ENCODE peak calls at places on chromosomes 7 and 10, in five cellular contexts. One of them, this sample, is unnamed.

GRCh38 chr7:2542924-2543871 is 12.1 kb downstream of the BRAT1 start:
- DNase-seq in bronchial epithelial cell: no peak
- DNase-seq in psoas muscle: no peak
- DNase-seq in kidney: peak
- DNase-seq in Calu3: no peak
- DNase-seq in this sample: peak

GRCh38 chr10:31343009-31343408 is 24.0 kb downstream of the ZEB1 start:
- DNase-seq in bronchial epithelial cell: no peak
- DNase-seq in psoas muscle: no peak
- DNase-seq in kidney: no peak
- DNase-seq in Calu3: no peak
- DNase-seq in this sample: no peak

GRCh38 chr10:11150255-11150731 is 132.6 kb downstream of the CELF2 start:
- DNase-seq in bronchial epithelial cell: no peak
- DNase-seq in psoas muscle: no peak
- DNase-seq in kidney: no peak
- DNase-seq in Calu3: no peak
- DNase-seq in this sample: no peak

GRCh38 chr7:113086431-113086888 is at the start of gene GPR85:
- DNase-seq in bronchial epithelial cell: peak
- DNase-seq in psoas muscle: peak
- DNase-seq in kidney: peak
- DNase-seq in Calu3: peak
- DNase-seq in this sample: peak

GRCh38 chr7:140638311-140638791 is 2.3 kb downstream of the DENND2A start:
- DNase-seq in bronchial epithelial cell: no peak
- DNase-seq in psoas muscle: peak
- DNase-seq in kidney: no peak
- DNase-seq in Calu3: no peak
- DNase-seq in this sample: no peak

GRCh38 chr10:538895-539294 is 150.6 kb downstream of the DIP2C start:
- DNase-seq in bronchial epithelial cell: peak
- DNase-seq in psoas muscle: no peak
- DNase-seq in kidney: no peak
- DNase-seq in Calu3: no peak
- DNase-seq in this sample: no peak

GRCh38 chr10:58742141-58742540 is 229.5 kb downstream of the BICC1 start:
- DNase-seq in bronchial epithelial cell: no peak
- DNase-seq in psoas muscle: no peak
- DNase-seq in kidney: no peak
- DNase-seq in Calu3: no peak
- DNase-seq in this sample: no peak

GRCh38 chr7:80410081-80410480 is 101.8 kb downstream of the GNAT3 start:
- DNase-seq in bronchial epithelial cell: peak
- DNase-seq in psoas muscle: no peak
- DNase-seq in kidney: no peak
- DNase-seq in Calu3: no peak
- DNase-seq in this sample: no peak

GRCh38 chr10:101284171-101285092 is 55.2 kb upstream of the LBX1 start:
- DNase-seq in bronchial epithelial cell: no peak
- DNase-seq in psoas muscle: no peak
- DNase-seq in kidney: no peak
- DNase-seq in Calu3: no peak
- DNase-seq in this sample: no peak

GRCh38 chr7:84302949-84303348 is 108.4 kb upstream of the SEMA3A start:
- DNase-seq in bronchial epithelial cell: peak
- DNase-seq in psoas muscle: no peak
- DNase-seq in kidney: no peak
- DNase-seq in Calu3: peak
- DNase-seq in this sample: no peak

GRCh38 chr7:132469264-132469663 is 107.0 kb downstream of the PLXNA4 start:
- DNase-seq in bronchial epithelial cell: peak
- DNase-seq in psoas muscle: no peak
- DNase-seq in kidney: no peak
- DNase-seq in Calu3: no peak
- DNase-seq in this sample: no peak

GRCh38 chr10:131155218-131155902 is 156.2 kb downstream of the TCERG1L start:
- DNase-seq in bronchial epithelial cell: no peak
- DNase-seq in psoas muscle: no peak
- DNase-seq in kidney: no peak
- DNase-seq in Calu3: no peak
- DNase-seq in this sample: no peak

GRCh38 chr7:85074016-85074415 is 112.8 kb downstream of the SEMA3D start:
- DNase-seq in bronchial epithelial cell: peak
- DNase-seq in psoas muscle: no peak
- DNase-seq in kidney: no peak
- DNase-seq in Calu3: no peak
- DNase-seq in this sample: no peak

GRCh38 chr7:131284702-131285419 is 42.8 kb upstream of the MKLN1 start:
- DNase-seq in bronchial epithelial cell: peak
- DNase-seq in psoas muscle: peak
- DNase-seq in kidney: peak
- DNase-seq in Calu3: no peak
- DNase-seq in this sample: no peak

GRCh38 chr7:105450177-105450861 is 61.6 kb upstream of the SRPK2 start:
- DNase-seq in bronchial epithelial cell: no peak
- DNase-seq in psoas muscle: no peak
- DNase-seq in kidney: no peak
- DNase-seq in Calu3: no peak
- DNase-seq in this sample: no peak

GRCh38 chr10:131532291-131532690 is 220.8 kb upstream of the TCERG1L start:
- DNase-seq in bronchial epithelial cell: no peak
- DNase-seq in psoas muscle: no peak
- DNase-seq in kidney: no peak
- DNase-seq in Calu3: no peak
- DNase-seq in this sample: no peak

GRCh38 chr10:97149065-97149680 is 36.6 kb downstream of the SLIT1 start:
- DNase-seq in bronchial epithelial cell: no peak
- DNase-seq in psoas muscle: no peak
- DNase-seq in kidney: peak
- DNase-seq in Calu3: no peak
- DNase-seq in this sample: no peak

GRCh38 chr7:116895849-116896248 is 33.5 kb downstream of the CAPZA2 start:
- DNase-seq in bronchial epithelial cell: no peak
- DNase-seq in psoas muscle: no peak
- DNase-seq in kidney: no peak
- DNase-seq in Calu3: no peak
- DNase-seq in this sample: no peak

GRCh38 chr10:23095966-23096813 is 811 bp downstream of the MSRB2 start:
- DNase-seq in bronchial epithelial cell: peak
- DNase-seq in psoas muscle: peak
- DNase-seq in kidney: peak
- DNase-seq in Calu3: no peak
- DNase-seq in this sample: peak

GRCh38 chr7:101868191-101868950 is 50.9 kb downstream of the CUX1 start:
- DNase-seq in bronchial epithelial cell: no peak
- DNase-seq in psoas muscle: no peak
- DNase-seq in kidney: no peak
- DNase-seq in Calu3: no peak
- DNase-seq in this sample: no peak

GRCh38 chr7:101871351-101871750 is 53.9 kb downstream of the CUX1 start:
- DNase-seq in bronchial epithelial cell: no peak
- DNase-seq in psoas muscle: no peak
- DNase-seq in kidney: no peak
- DNase-seq in Calu3: no peak
- DNase-seq in this sample: no peak

GRCh38 chr7:101869901-101870290 is 52.5 kb downstream of the CUX1 start:
- DNase-seq in bronchial epithelial cell: no peak
- DNase-seq in psoas muscle: no peak
- DNase-seq in kidney: no peak
- DNase-seq in Calu3: no peak
- DNase-seq in this sample: no peak

GRCh38 chr7:101869026-101869900 is 51.8 kb downstream of the CUX1 start:
- DNase-seq in bronchial epithelial cell: no peak
- DNase-seq in psoas muscle: no peak
- DNase-seq in kidney: no peak
- DNase-seq in Calu3: no peak
- DNase-seq in this sample: no peak

GRCh38 chr7:101870361-101871062 is 53.1 kb downstream of the CUX1 start:
- DNase-seq in bronchial epithelial cell: peak
- DNase-seq in psoas muscle: no peak
- DNase-seq in kidney: no peak
- DNase-seq in Calu3: peak
- DNase-seq in this sample: no peak
- TF ChIP-seq CTCF in bronchial epithelial cell: peak
- TF ChIP-seq CTCF in psoas muscle: peak
- TF ChIP-seq CTCF in kidney: no peak
- TF ChIP-seq CTCF in Calu3: peak
- TF ChIP-seq CTCF in this sample: no peak

GRCh38 chr7:95865716-95866371 is 93.5 kb downstream of the DYNC1I1 start:
- DNase-seq in bronchial epithelial cell: no peak
- DNase-seq in psoas muscle: no peak
- DNase-seq in kidney: no peak
- DNase-seq in Calu3: no peak
- DNase-seq in this sample: no peak
- TF ChIP-seq CTCF in bronchial epithelial cell: peak
- TF ChIP-seq CTCF in psoas muscle: no peak
- TF ChIP-seq CTCF in kidney: no peak
- TF ChIP-seq CTCF in Calu3: no peak
- TF ChIP-seq CTCF in this sample: no peak

DNA sequence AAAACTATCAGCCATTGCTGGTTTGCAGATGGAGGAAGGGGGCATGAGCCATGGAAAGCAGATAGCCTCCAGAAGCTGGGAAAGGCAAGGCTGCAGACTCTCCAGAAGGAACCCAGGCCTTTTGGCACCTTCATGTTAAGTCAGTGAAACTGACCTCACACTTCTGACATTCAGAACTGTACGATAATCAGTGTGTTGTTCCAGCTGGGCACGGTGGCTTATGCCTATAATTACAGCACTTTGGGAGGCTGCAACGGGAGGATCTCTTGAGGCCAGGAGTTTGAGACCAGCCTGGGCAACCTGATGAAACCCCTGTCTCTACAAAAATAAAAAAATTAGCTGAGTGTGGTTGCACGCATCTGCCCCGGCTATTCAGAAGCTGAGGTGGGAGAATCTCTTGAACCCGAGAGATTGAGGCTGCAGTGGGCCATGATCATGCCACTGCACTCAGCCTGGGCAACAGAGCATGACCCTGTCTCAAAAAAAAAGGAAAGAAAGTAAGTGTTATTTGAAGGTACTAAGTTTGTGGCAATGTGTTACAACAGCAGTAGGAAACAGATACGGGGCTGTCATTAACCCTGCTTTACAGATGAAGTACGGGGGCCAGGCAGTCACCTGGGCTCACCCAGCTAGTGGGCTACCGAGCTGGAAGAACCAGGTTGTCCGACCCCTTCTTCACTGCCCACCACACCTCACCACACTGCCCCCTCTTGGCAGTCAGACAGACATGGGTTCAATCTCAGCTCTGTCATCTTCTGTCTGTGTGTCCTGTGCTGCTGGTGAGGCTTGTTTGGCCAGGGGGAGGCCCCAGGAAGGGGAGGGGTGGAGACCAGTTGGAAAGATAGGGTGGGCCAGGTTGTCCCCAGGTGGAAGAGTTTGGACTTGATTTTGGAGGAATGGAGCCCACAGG is 18.3 kb downstream of the CHST3 start:
- DNase-seq in bronchial epithelial cell: no peak
- DNase-seq in psoas muscle: no peak
- DNase-seq in kidney: no peak
- DNase-seq in Calu3: no peak
- DNase-seq in this sample: no peak
- TF ChIP-seq CTCF in bronchial epithelial cell: peak
- TF ChIP-seq CTCF in psoas muscle: no peak
- TF ChIP-seq CTCF in kidney: no peak
- TF ChIP-seq CTCF in Calu3: no peak
- TF ChIP-seq CTCF in this sample: no peak

GRCh38 chr10:34006471-34006870 is 672.0 kb upstream of the NRP1 start:
- DNase-seq in bronchial epithelial cell: no peak
- DNase-seq in psoas muscle: no peak
- DNase-seq in kidney: no peak
- DNase-seq in Calu3: no peak
- DNase-seq in this sample: no peak

GRCh38 chr10:34003561-34003960 is 669.1 kb upstream of the NRP1 start:
- DNase-seq in bronchial epithelial cell: no peak
- DNase-seq in psoas muscle: no peak
- DNase-seq in kidney: no peak
- DNase-seq in Calu3: no peak
- DNase-seq in this sample: no peak

GRCh38 chr10:34002896-34003295 is 668.4 kb upstream of the NRP1 start:
- DNase-seq in bronchial epithelial cell: no peak
- DNase-seq in psoas muscle: no peak
- DNase-seq in kidney: no peak
- DNase-seq in Calu3: no peak
- DNase-seq in this sample: no peak

GRCh38 chr10:34001831-34002230 is 667.4 kb upstream of the NRP1 start:
- DNase-seq in bronchial epithelial cell: no peak
- DNase-seq in psoas muscle: no peak
- DNase-seq in kidney: no peak
- DNase-seq in Calu3: no peak
- DNase-seq in this sample: no peak

DNA sequence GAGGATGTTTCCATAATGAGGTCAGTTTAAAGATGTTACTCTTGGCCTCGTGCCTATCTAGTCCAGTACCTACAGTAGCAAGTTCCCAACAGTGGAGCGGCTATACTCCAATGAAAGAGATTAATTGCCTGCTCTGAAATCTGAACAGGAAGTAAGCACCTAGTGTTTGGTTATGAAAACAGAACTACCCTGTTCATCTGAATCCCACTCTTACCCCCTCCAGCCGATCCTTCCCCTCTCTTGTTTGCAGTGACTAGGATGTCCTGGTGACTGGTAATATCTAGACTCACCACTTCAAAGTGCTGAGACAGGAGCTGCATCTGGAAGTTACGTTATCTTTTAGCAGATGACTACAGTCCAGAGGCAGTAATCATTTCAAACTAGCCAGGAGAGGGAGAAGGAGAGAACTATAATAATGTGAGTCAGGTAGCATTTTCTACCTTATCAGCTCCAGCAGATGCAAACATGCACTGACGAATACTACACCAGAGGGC is 666.7 kb upstream of the NRP1 start:
- DNase-seq in bronchial epithelial cell: peak
- DNase-seq in psoas muscle: no peak
- DNase-seq in kidney: no peak
- DNase-seq in Calu3: no peak
- DNase-seq in this sample: no peak
- TF ChIP-seq CTCF in bronchial epithelial cell: no peak
- TF ChIP-seq CTCF in psoas muscle: no peak
- TF ChIP-seq CTCF in kidney: no peak
- TF ChIP-seq CTCF in Calu3: no peak
- TF ChIP-seq CTCF in this sample: no peak

GRCh38 chr10:72297968-72298773 is 24.4 kb downstream of the DDIT4 start:
- DNase-seq in bronchial epithelial cell: peak
- DNase-seq in psoas muscle: peak
- DNase-seq in kidney: peak
- DNase-seq in Calu3: peak
- DNase-seq in this sample: peak
- TF ChIP-seq CTCF in bronchial epithelial cell: no peak
- TF ChIP-seq CTCF in psoas muscle: no peak
- TF ChIP-seq CTCF in kidney: no peak
- TF ChIP-seq CTCF in Calu3: no peak
- TF ChIP-seq CTCF in this sample: no peak

GRCh38 chr10:53700227-53700626 is 927.6 kb upstream of the MBL2 start:
- DNase-seq in bronchial epithelial cell: no peak
- DNase-seq in psoas muscle: no peak
- DNase-seq in kidney: no peak
- DNase-seq in Calu3: no peak
- DNase-seq in this sample: no peak
- TF ChIP-seq CTCF in bronchial epithelial cell: no peak
- TF ChIP-seq CTCF in psoas muscle: no peak
- TF ChIP-seq CTCF in kidney: no peak
- TF ChIP-seq CTCF in Calu3: no peak
- TF ChIP-seq CTCF in this sample: no peak

This sample was measured in pancreas.